ENCODE peak calls at places on chromosomes 11 and 22, in six cellular contexts. R is adrenal gland; X is GM23338; S is tibial artery; Z is NCI-H2029; D is effector memory CD4-positive, alpha-beta T cell. K is an unnamed sample.
A peak's percentile ranks its signal among the peaks of the same experiment; 100 is the strongest.

GRCh38 chr22:32079110-32080089 is 36.3 kb downstream of the SLC5A1 start:
- DNase-seq in R (peak; percentile 76), X (peak; percentile 67), S (no peak), Z (no peak), D (no peak), K (peak; percentile 43)

GRCh38 chr22:37418627-37419369 is 8.5 kb downstream of the ELFN2 start:
- DNase-seq in R (no peak), X (peak; percentile 46), S (no peak), Z (peak; percentile 24), D (no peak), K (no peak)

GRCh38 chr22:23997092-23997491 is 8.2 kb downstream of the GSTT4 start:
- DNase-seq in R (no peak), X (no peak), S (no peak), Z (no peak), D (no peak), K (no peak)

GRCh38 chr22:41563051-41563711 is 2.4 kb downstream of the CSDC2 start:
- DNase-seq in R (peak; percentile 89), X (peak; percentile 32), S (peak; percentile 86), Z (no peak), D (no peak), K (no peak)

GRCh38 chr11:66264893-66265292 is 3.5 kb upstream of the RAB1B start:
- DNase-seq in R (no peak), X (peak; percentile 93), S (no peak), Z (no peak), D (no peak), K (no peak)

GRCh38 chr11:63683133-63683991 is 2.1 kb downstream of the RTN3 start:
- DNase-seq in R (no peak), X (no peak), S (no peak), Z (no peak), D (no peak), K (no peak)

GRCh38 chr22:40345801-40346177 is 511 bp upstream of the ADSL start:
- DNase-seq in R (peak; percentile 62), X (no peak), S (no peak), Z (no peak), D (no peak), K (peak; percentile 22)

GRCh38 chr11:15519124-15519791 is 404.5 kb downstream of the INSC start:
- DNase-seq in R (no peak), X (no peak), S (no peak), Z (no peak), D (no peak), K (no peak)

GRCh38 chr22:40628354-40629042 is 8.0 kb downstream of the MRTFA start:
- DNase-seq in R (no peak), X (no peak), S (peak; percentile 29), Z (no peak), D (no peak), K (no peak)

GRCh38 chr22:32751065-32751739 is 50.3 kb upstream of the TIMP3 start:
- DNase-seq in R (no peak), X (no peak), S (no peak), Z (no peak), D (no peak), K (no peak)

GRCh38 chr11:36565033-36565610 is 2.7 kb upstream of the RAG1 start:
- DNase-seq in R (no peak), X (no peak), S (no peak), Z (no peak), D (no peak), K (no peak)

GRCh38 chr11:93850585-93851018 is at the start of gene VSTM5:
- DNase-seq in R (no peak), X (no peak), S (no peak), Z (peak; percentile 19), D (no peak), K (no peak)

GRCh38 chr22:30223303-30223702 is 23.3 kb downstream of the LIF start:
- DNase-seq in R (no peak), X (no peak), S (no peak), Z (no peak), D (no peak), K (no peak)

GRCh38 chr11:72924568-72925190 is 110.5 kb downstream of the ATG16L2 start:
- DNase-seq in R (no peak), X (no peak), S (no peak), Z (no peak), D (no peak), K (no peak)

GRCh38 chr11:41878158-41878557 is 418.7 kb upstream of the LRRC4C start:
- DNase-seq in R (no peak), X (no peak), S (no peak), Z (no peak), D (no peak), K (no peak)

K was measured in body of pancreas.